ENCODE peak calls at places on chromosomes 2 and 18, in ten cellular contexts. D, H, W, O, Z, V, E, J, G and N are unnamed samples.

GRCh38 chr2:118095610-118096009 is 7.3 kb downstream of the INSIG2 start:
- DNase-seq in J (peak; percentile 64), G (no peak), Z (no peak), H (peak; percentile 21), V (no peak), O (no peak), W (no peak), E (no peak), D (no peak), N (no peak)

GRCh38 chr2:175688241-175688640 is 313.8 kb downstream of the LNPK start:
- DNase-seq in Z (no peak), V (no peak), G (no peak), O (no peak), E (no peak), H (no peak), D (no peak), W (no peak), J (no peak), N (no peak)

GRCh38 chr18:36516726-36517125 is 219.2 kb downstream of the FHOD3 start:
- DNase-seq in E (no peak), G (no peak), H (no peak), O (no peak), Z (no peak), J (no peak), V (no peak), D (no peak), W (no peak), N (no peak)

GRCh38 chr18:25842665-25843064 is 247.7 kb downstream of the SS18 start:
- DNase-seq in E (no peak), Z (no peak), O (no peak), G (no peak), W (no peak), D (no peak), J (no peak), V (no peak), H (no peak), N (no peak)

GRCh38 chr2:119536209-119536608 is 8.0 kb upstream of the CFAP221 start:
- DNase-seq in E (no peak), J (no peak), G (no peak), W (no peak), H (no peak), Z (no peak), O (no peak), D (no peak), V (no peak), N (no peak)

GRCh38 chr2:117980783-117981676 is 32.8 kb downstream of the CCDC93 start:
- DNase-seq in V (peak; percentile 89), W (no peak), D (no peak), E (no peak), G (no peak), Z (no peak), O (no peak), J (peak; percentile 98), H (peak; percentile 77), N (no peak)

GRCh38 chr2:172710584-172711024 is 25.0 kb upstream of the RAPGEF4 start:
- DNase-seq in J (peak; percentile 71), V (peak; percentile 91), D (peak; percentile 38), W (no peak), O (peak; percentile 21), H (peak; percentile 73), E (no peak), Z (peak; percentile 37), G (peak; percentile 58), N (peak; percentile 47)

GRCh38 chr2:194223173-194223670 is 1433.8 kb upstream of the SLC39A10 start:
- DNase-seq in O (no peak), E (no peak), W (no peak), V (no peak), Z (no peak), J (no peak), H (no peak), G (no peak), D (no peak), N (no peak)

GRCh38 chr2:74205113-74205512 is 6.7 kb downstream of the MTHFD2 start:
- DNase-seq in G (no peak), J (no peak), E (no peak), Z (no peak), D (no peak), O (no peak), W (no peak), H (no peak), V (no peak), N (no peak)

GRCh38 chr2:290090-290722 is 2.3 kb upstream of the ALKAL2 start:
- DNase-seq in O (peak; percentile 35), D (peak; percentile 81), E (peak; percentile 80), W (peak; percentile 79), V (peak; percentile 81), G (peak; percentile 63), Z (peak; percentile 85), H (peak; percentile 61), J (peak; percentile 82), N (peak; percentile 68)
- TF ChIP-seq CTCF in O (peak; percentile 44), D (peak; percentile 49), E (peak; percentile 65), W (peak; percentile 79), V (peak; percentile 92), G (peak; percentile 63), Z (peak; percentile 80), H (peak; percentile 90), J (peak; percentile 83), N (peak; percentile 65)

GRCh38 chr2:20452551-20452950 is 5.7 kb downstream of the RHOB start:
- DNase-seq in O (no peak), D (no peak), E (no peak), H (peak; percentile 47), W (peak; percentile 27), Z (no peak), G (no peak), J (peak; percentile 83), V (peak; percentile 67), N (no peak)
- TF ChIP-seq CTCF in O (no peak), D (no peak), E (no peak), H (peak; percentile 62), W (no peak), Z (peak; percentile 39), G (no peak), J (peak; percentile 43), V (peak; percentile 30), N (no peak)

GRCh38 chr2:60515751-60516226 is 37.7 kb downstream of the BCL11A start:
- DNase-seq in E (no peak), Z (no peak), O (peak; percentile 82), W (no peak), D (no peak), J (peak; percentile 72), V (peak; percentile 92), H (peak; percentile 93), G (peak; percentile 41), N (peak; percentile 71)
- TF ChIP-seq CTCF in E (no peak), Z (no peak), O (peak; percentile 16), W (no peak), D (no peak), J (no peak), V (peak; percentile 41), H (peak; percentile 64), G (no peak), N (no peak)

GRCh38 chr2:29430382-29431112 is 315.3 kb downstream of the CLIP4 start:
- DNase-seq in O (no peak), V (no peak), W (no peak), G (no peak), Z (no peak), D (no peak), H (no peak), J (no peak), E (no peak), N (no peak)
- TF ChIP-seq CTCF in O (no peak), V (no peak), W (no peak), G (no peak), Z (no peak), D (no peak), H (no peak), J (no peak), E (no peak), N (no peak)

GRCh38 chr2:205990104-205990503 is 95.9 kb downstream of the INO80D start:
- DNase-seq in O (no peak), G (no peak), V (no peak), W (no peak), Z (no peak), E (no peak), D (no peak), H (no peak), J (no peak), N (no peak)

GRCh38 chr2:205998601-205999000 is 87.4 kb downstream of the INO80D start:
- DNase-seq in G (no peak), E (no peak), J (peak; percentile 10), H (no peak), V (peak; percentile 19), D (no peak), W (no peak), O (no peak), Z (no peak), N (no peak)

GRCh38 chr2:205994344-205994743 is 91.6 kb downstream of the INO80D start:
- DNase-seq in O (no peak), E (no peak), V (no peak), G (no peak), H (no peak), W (no peak), Z (no peak), J (no peak), D (no peak), N (no peak)

GRCh38 chr2:205996156-205996555 is 89.8 kb downstream of the INO80D start:
- DNase-seq in J (no peak), V (no peak), W (no peak), O (no peak), Z (no peak), H (no peak), G (no peak), D (no peak), E (no peak), N (no peak)

DNA sequence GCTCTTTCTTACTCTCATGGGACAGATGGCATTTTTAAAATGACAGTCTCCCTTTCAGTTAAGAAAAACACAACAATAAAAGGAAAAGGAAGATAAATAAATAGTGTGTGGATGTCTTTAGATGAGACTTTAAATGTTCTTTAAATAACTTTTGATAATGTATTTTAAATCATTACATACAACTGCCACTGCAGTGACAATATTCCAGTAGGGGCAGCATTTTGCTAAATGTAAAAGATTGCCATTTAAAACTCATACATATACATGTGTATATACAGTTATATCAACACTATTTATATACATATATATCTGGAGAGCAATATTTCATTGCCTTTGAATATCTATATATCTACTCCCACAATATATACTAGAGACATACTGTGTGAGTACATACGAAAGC is 90.7 kb downstream of the INO80D start:
- DNase-seq in D (no peak), J (no peak), V (no peak), E (no peak), W (no peak), H (no peak), Z (no peak), O (no peak), G (no peak), N (no peak)
- TF ChIP-seq CTCF in D (no peak), J (peak; percentile 7), V (peak; percentile 15), E (no peak), W (no peak), H (peak; percentile 13), Z (no peak), O (no peak), G (peak; percentile 18), N (no peak)